ENCODE peak calls at places on chromosomes 2 and 18, in seven cellular contexts. T is naive thymus-derived CD4-positive, alpha-beta T cell; J is uterus; Q is adrenal gland; H is CD8-positive, alpha-beta memory T cell; M is fibroblast of lung; L is CD8-positive, alpha-beta T cell. X is an unnamed sample. For H3K4me1, the result is how much of the 10 kb centered on the place peaks cover.

GRCh38 chr2:135096665-135097446 is 44.8 kb downstream of the RAB3GAP1 start:
- DNase-seq in H (no peak), Q (no peak), M (peak), J (no peak), T (no peak), L (no peak), X (no peak)

GRCh38 chr2:127049927-127050802 is 56.8 kb downstream of the BIN1 start:
- DNase-seq in T (peak), J (peak), L (peak), M (peak), H (peak), Q (peak), X (peak)

GRCh38 chr2:16142383-16143361 is 202.3 kb downstream of the MYCN start:
- DNase-seq in T (peak), Q (no peak), H (no peak), J (no peak), M (no peak), L (no peak), X (no peak)

GRCh38 chr18:10322408-10322807 is 132.0 kb upstream of the APCDD1 start:
- DNase-seq in Q (no peak), L (no peak), J (no peak), M (peak), H (no peak), T (no peak), X (no peak)

GRCh38 chr2:227529871-227530270 is 57.9 kb downstream of the AGFG1 start:
- DNase-seq in J (no peak), Q (no peak), M (no peak), L (no peak), H (no peak), T (no peak), X (no peak)

GRCh38 chr2:36912692-36913091 is 53.6 kb downstream of the STRN start:
- DNase-seq in J (no peak), L (no peak), H (no peak), T (no peak), M (peak), Q (no peak), X (no peak)

GRCh38 chr2:62719757-62720156 is 14.2 kb downstream of the EHBP1 start:
- DNase-seq in L (no peak), H (no peak), J (no peak), Q (no peak), M (no peak), T (no peak), X (no peak)

GRCh38 chr2:82837588-82838304 is 1621.3 kb downstream of the SUCLG1 start:
- DNase-seq in J (no peak), L (no peak), T (no peak), M (peak), H (no peak), Q (no peak), X (peak)

GRCh38 chr18:8773980-8774379 is 68.6 kb downstream of the MTCL1 start:
- DNase-seq in Q (no peak), H (no peak), L (no peak), T (no peak), J (no peak), M (peak), X (no peak)

GRCh38 chr18:63306249-63306648 is 13.3 kb downstream of the BCL2 start:
- DNase-seq in T (no peak), M (no peak), J (no peak), H (no peak), L (no peak), Q (no peak), X (no peak)

GRCh38 chr18:78006006-78006802 is 756.6 kb downstream of the GALR1 start:
- DNase-seq in Q (no peak), L (no peak), M (no peak), T (no peak), J (no peak), H (no peak), X (no peak)

GRCh38 chr2:222470802-222471468 is 46.6 kb downstream of the SGPP2 start:
- DNase-seq in M (no peak), J (no peak), T (no peak), H (no peak), Q (no peak), L (no peak), X (no peak)

GRCh38 chr2:22291074-22291473 is 1093.9 kb upstream of the KLHL29 start:
- DNase-seq in H (no peak), L (no peak), T (no peak), Q (no peak), J (no peak), M (no peak), X (no peak)

GRCh38 chr2:3129867-3130266 is 247.8 kb downstream of the EIPR1 start:
- DNase-seq in H (no peak), J (no peak), M (no peak), T (no peak), Q (no peak), L (no peak), X (no peak)

GRCh38 chr2:176187306-176188217 is 906 bp upstream of the HOXD1 start:
- DNase-seq in M (no peak), L (no peak), T (no peak), Q (no peak), J (no peak), H (no peak), X (peak)

GRCh38 chr2:95670167-95670566 is 78.4 kb downstream of the TRIM43 start:
- DNase-seq in Q (no peak), J (no peak), H (no peak), T (no peak), M (peak), L (no peak), X (peak)

GRCh38 chr2:149119358-149119757 is 80.9 kb downstream of the LYPD6B start:
- DNase-seq in T (no peak), L (no peak), H (no peak), M (no peak), J (no peak), Q (no peak), X (no peak)

GRCh38 chr2:218832520-218832919 is 917 bp upstream of the PRKAG3 start:
- DNase-seq in H (no peak), T (no peak), J (no peak), M (no peak), L (no peak), Q (no peak), X (no peak)

DNA sequence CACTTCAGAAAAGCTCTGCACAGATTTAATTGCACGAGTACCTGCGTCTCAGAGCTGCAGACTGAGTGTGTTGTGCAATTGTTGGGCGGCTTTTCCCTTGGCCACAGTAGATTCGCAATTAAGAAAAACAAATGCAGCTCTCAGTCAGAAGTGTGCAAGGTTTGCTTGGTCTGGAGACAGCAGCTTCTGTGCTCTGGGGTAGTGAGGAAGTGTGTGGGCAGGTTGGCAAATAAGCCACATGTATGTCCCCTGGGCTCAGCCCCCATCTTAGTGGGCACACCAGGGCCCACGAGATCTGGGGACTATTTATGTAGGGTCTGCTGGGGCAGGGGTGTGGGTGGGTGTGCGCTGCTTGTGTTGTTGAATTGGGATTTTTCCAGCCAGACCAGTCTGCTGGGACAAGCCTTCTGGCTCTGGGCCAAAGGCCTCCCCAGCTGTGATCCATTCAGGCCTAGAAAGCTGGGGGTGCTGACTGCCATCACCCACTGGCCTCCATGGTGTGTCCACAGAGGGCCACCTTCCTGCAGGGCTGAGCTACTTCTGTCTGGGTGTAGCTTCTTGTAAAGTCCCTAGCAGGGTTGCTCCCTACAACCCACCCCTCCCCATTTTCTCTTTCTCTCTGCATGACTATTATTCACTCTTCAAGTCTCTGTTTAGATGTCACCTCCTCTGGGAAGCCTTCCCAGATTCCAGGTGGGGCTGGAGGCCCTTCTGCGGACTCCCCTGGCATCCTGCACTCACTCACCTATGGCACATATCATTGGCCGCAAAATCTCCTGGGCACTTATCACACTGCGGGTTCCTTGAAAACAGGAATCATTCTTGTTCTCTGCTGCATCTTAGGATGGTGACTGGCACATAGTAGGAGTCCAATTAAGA is 67.8 kb downstream of the ODC1 start:
- DNase-seq in J (no peak), L (no peak), H (no peak), Q (no peak), T (peak), M (no peak), X (peak)
- H3K4me1 ChIP-seq in J (under half), L (half or more), H (half or more), Q (under half), T (half or more), M (under half), X (under half)

DNA sequence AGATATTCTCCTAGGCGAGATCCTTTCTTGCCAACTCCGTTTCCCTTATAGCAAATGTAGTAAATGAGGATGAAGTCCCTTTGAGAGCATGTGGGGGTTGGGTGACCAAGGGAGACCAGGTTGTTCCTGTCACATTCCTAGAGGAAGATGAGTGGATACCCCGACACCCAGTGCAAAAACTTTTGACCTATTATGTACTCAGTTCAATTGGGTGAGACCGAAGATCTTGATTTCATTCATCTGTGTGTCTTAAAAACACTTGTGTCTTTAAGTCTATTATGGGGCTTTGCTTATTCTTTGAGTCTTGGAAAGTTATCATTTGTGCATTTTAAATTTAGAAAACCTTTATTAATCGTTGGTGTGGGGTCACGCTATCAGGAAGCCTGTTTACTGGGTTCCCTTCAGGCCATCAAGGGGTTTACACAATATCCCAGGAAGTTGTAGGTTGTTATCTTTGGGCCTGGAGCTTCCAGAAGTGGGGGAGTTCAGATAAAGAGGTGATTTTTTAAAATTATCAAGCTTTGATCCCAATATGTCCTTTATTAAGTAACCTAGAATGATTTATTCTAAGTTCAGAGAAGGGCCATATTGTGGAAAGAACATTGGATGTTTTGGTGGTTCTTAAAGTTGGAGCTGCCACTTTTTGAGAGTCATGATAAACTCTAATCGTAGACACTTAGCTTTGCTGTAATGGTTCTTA is 2.8 kb downstream of the RHOB start:
- DNase-seq in H (no peak), J (peak), T (no peak), L (no peak), Q (peak), M (peak), X (peak)
- H3K4me1 ChIP-seq in H (under half), J (under half), T (under half), L (under half), Q (under half), M (under half), X (under half)

GRCh38 chr2:1740714-1741584 is 3.4 kb downstream of the PXDN start:
- DNase-seq in M (no peak), J (peak), H (no peak), L (no peak), Q (no peak), T (no peak), X (no peak)

GRCh38 chr2:1742680-1743395 is 1.5 kb downstream of the PXDN start:
- DNase-seq in H (no peak), L (no peak), T (peak), Q (no peak), J (peak), M (peak), X (peak)

GRCh38 chr2:1741851-1742250 is 2.5 kb downstream of the PXDN start:
- DNase-seq in T (no peak), Q (no peak), J (no peak), H (no peak), M (no peak), L (no peak), X (no peak)

GRCh38 chr2:1743396-1744150 is 742 bp downstream of the PXDN start:
- DNase-seq in J (peak), L (no peak), Q (no peak), T (no peak), H (no peak), M (peak), X (peak)

GRCh38 chr2:1742300-1742679 is 2.0 kb downstream of the PXDN start:
- DNase-seq in T (no peak), H (no peak), L (no peak), Q (no peak), M (peak), J (no peak), X (no peak)
- H3K4me1 ChIP-seq in T (under half), H (under half), L (under half), Q (under half), M (under half), J (under half), X (half or more)

DNA sequence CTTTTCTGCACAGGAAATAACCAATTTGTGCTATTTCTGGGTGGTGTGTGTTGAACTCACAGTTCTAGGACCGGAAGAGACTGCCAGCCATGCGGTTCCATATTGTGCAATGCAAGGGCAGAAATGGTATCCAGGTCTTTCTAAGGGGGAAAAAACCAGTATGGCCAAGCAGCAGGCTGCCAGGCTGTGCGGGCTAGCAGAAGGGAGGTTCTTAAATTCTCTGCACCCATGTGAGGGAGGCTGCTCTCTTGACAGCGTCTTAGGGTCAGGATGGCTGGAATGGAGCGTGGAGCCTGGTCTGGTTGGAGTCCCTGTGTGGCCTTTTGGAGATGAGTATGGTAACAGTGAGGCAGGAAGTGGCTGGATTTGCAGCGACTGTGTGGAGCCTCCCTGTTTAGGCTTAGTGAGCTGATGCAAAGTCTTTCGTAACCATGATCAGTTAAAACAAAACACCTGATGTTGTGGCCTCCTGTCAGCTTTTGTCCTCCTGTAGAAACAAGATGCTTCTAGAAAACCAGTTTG is 52.6 kb downstream of the NCK2 start:
- DNase-seq in J (peak), T (peak), Q (no peak), L (no peak), H (no peak), M (no peak), X (peak)
- H3K4me1 ChIP-seq in J (under half), T (half or more), Q (half or more), L (half or more), H (half or more), M (under half), X (under half)

GRCh38 chr2:64222942-64223511 is 78.8 kb upstream of the PELI1 start:
- DNase-seq in Q (no peak), M (no peak), H (no peak), L (no peak), T (peak), J (no peak), X (no peak)
- H3K4me1 ChIP-seq in Q (under half), M (under half), H (under half), L (under half), T (under half), J (under half), X (under half)

X was measured in adipocyte.